ENCODE peak calls at places on chromosomes 11 and 22, in six cellular contexts. One of them, this sample, is unnamed.

GRCh38 chr22:45775569-45776312 is 104.1 kb downstream of the ATXN10 start:
- DNase-seq in fibroblast of the aortic adventitia: no peak
- DNase-seq in left ventricle myocardium inferior: no peak
- DNase-seq in HCT116: no peak
- DNase-seq in ovary: no peak
- DNase-seq in astrocyte of the spinal cord: no peak
- DNase-seq in this sample: no peak

GRCh38 chr11:11973361-11973800 is 35.0 kb downstream of the DKK3 start:
- DNase-seq in fibroblast of the aortic adventitia: peak; percentile 87
- DNase-seq in left ventricle myocardium inferior: peak; percentile 82
- DNase-seq in HCT116: no peak
- DNase-seq in ovary: peak; percentile 79
- DNase-seq in astrocyte of the spinal cord: peak; percentile 67
- DNase-seq in this sample: peak; percentile 54

GRCh38 chr22:26364066-26365015 is 64.7 kb upstream of the ASPHD2 start:
- DNase-seq in fibroblast of the aortic adventitia: peak; percentile 83
- DNase-seq in left ventricle myocardium inferior: peak; percentile 26
- DNase-seq in HCT116: peak; percentile 79
- DNase-seq in ovary: peak; percentile 20
- DNase-seq in astrocyte of the spinal cord: peak; percentile 76
- DNase-seq in this sample: peak; percentile 83

GRCh38 chr11:28834877-28835276 is 726.7 kb downstream of the METTL15 start:
- DNase-seq in fibroblast of the aortic adventitia: peak; percentile 86
- DNase-seq in left ventricle myocardium inferior: no peak
- DNase-seq in HCT116: no peak
- DNase-seq in ovary: no peak
- DNase-seq in astrocyte of the spinal cord: peak; percentile 88
- DNase-seq in this sample: peak; percentile 73

GRCh38 chr11:66857234-66857926 is 516 bp downstream of the LRFN4 start:
- DNase-seq in fibroblast of the aortic adventitia: no peak
- DNase-seq in left ventricle myocardium inferior: no peak
- DNase-seq in HCT116: no peak
- DNase-seq in ovary: no peak
- DNase-seq in astrocyte of the spinal cord: no peak
- DNase-seq in this sample: no peak

GRCh38 chr11:12358302-12359188 is 18.8 kb upstream of the PARVA start:
- DNase-seq in fibroblast of the aortic adventitia: no peak
- DNase-seq in left ventricle myocardium inferior: no peak
- DNase-seq in HCT116: no peak
- DNase-seq in ovary: no peak
- DNase-seq in astrocyte of the spinal cord: no peak
- DNase-seq in this sample: no peak

GRCh38 chr11:125429174-125429707 is 66.8 kb downstream of the FEZ1 start:
- DNase-seq in fibroblast of the aortic adventitia: peak; percentile 73
- DNase-seq in left ventricle myocardium inferior: peak; percentile 58
- DNase-seq in HCT116: peak; percentile 63
- DNase-seq in ovary: peak; percentile 62
- DNase-seq in astrocyte of the spinal cord: peak; percentile 50
- DNase-seq in this sample: peak; percentile 51

GRCh38 chr11:106062592-106062949 is 14.6 kb downstream of the KBTBD3 start:
- DNase-seq in fibroblast of the aortic adventitia: no peak
- DNase-seq in left ventricle myocardium inferior: no peak
- DNase-seq in HCT116: no peak
- DNase-seq in ovary: no peak
- DNase-seq in astrocyte of the spinal cord: no peak
- DNase-seq in this sample: no peak

GRCh38 chr22:30947821-30948454 is 20.6 kb downstream of the MORC2 start:
- DNase-seq in fibroblast of the aortic adventitia: peak; percentile 79
- DNase-seq in left ventricle myocardium inferior: no peak
- DNase-seq in HCT116: peak; percentile 16
- DNase-seq in ovary: no peak
- DNase-seq in astrocyte of the spinal cord: peak; percentile 64
- DNase-seq in this sample: peak; percentile 76

GRCh38 chr22:42375982-42376381 is 56.2 kb downstream of the NFAM1 start:
- DNase-seq in fibroblast of the aortic adventitia: no peak
- DNase-seq in left ventricle myocardium inferior: peak; percentile 31
- DNase-seq in HCT116: no peak
- DNase-seq in ovary: no peak
- DNase-seq in astrocyte of the spinal cord: no peak
- DNase-seq in this sample: no peak

GRCh38 chr11:100674212-100674611 is 12.9 kb upstream of the ARHGAP42 start:
- DNase-seq in fibroblast of the aortic adventitia: no peak
- DNase-seq in left ventricle myocardium inferior: no peak
- DNase-seq in HCT116: no peak
- DNase-seq in ovary: no peak
- DNase-seq in astrocyte of the spinal cord: no peak
- DNase-seq in this sample: no peak

GRCh38 chr11:17939542-17939941 is 73.3 kb downstream of the SERGEF start:
- DNase-seq in fibroblast of the aortic adventitia: no peak
- DNase-seq in left ventricle myocardium inferior: peak; percentile 23
- DNase-seq in HCT116: no peak
- DNase-seq in ovary: no peak
- DNase-seq in astrocyte of the spinal cord: no peak
- DNase-seq in this sample: no peak

GRCh38 chr11:118126082-118126838 is 26.4 kb downstream of the SCN4B start:
- DNase-seq in fibroblast of the aortic adventitia: no peak
- DNase-seq in left ventricle myocardium inferior: no peak
- DNase-seq in HCT116: peak; percentile 71
- DNase-seq in ovary: no peak
- DNase-seq in astrocyte of the spinal cord: no peak
- DNase-seq in this sample: no peak

GRCh38 chr22:27406389-27406861 is 395.1 kb downstream of the MN1 start:
- DNase-seq in fibroblast of the aortic adventitia: peak; percentile 23
- DNase-seq in left ventricle myocardium inferior: no peak
- DNase-seq in HCT116: no peak
- DNase-seq in ovary: no peak
- DNase-seq in astrocyte of the spinal cord: no peak
- DNase-seq in this sample: no peak

GRCh38 chr11:42996742-42997307 is 315.0 kb upstream of the API5 start:
- DNase-seq in fibroblast of the aortic adventitia: no peak
- DNase-seq in left ventricle myocardium inferior: peak; percentile 36
- DNase-seq in HCT116: no peak
- DNase-seq in ovary: no peak
- DNase-seq in astrocyte of the spinal cord: no peak
- DNase-seq in this sample: no peak

GRCh38 chr11:95445746-95446333 is 214.8 kb upstream of the SESN3 start:
- DNase-seq in fibroblast of the aortic adventitia: no peak
- DNase-seq in left ventricle myocardium inferior: no peak
- DNase-seq in HCT116: no peak
- DNase-seq in ovary: no peak
- DNase-seq in astrocyte of the spinal cord: no peak
- DNase-seq in this sample: no peak

GRCh38 chr11:502288-503178 is 4.5 kb downstream of the RNH1 start:
- DNase-seq in fibroblast of the aortic adventitia: no peak
- DNase-seq in left ventricle myocardium inferior: no peak
- DNase-seq in HCT116: no peak
- DNase-seq in ovary: peak; percentile 44
- DNase-seq in astrocyte of the spinal cord: no peak
- DNase-seq in this sample: no peak

GRCh38 chr11:35061516-35062440 is 77.2 kb upstream of the CD44 start:
- DNase-seq in fibroblast of the aortic adventitia: no peak
- DNase-seq in left ventricle myocardium inferior: no peak
- DNase-seq in HCT116: no peak
- DNase-seq in ovary: no peak
- DNase-seq in astrocyte of the spinal cord: no peak
- DNase-seq in this sample: peak; percentile 52

GRCh38 chr22:20956258-20957117 is 10.6 kb upstream of the AIFM3 start:
- DNase-seq in fibroblast of the aortic adventitia: peak; percentile 21
- DNase-seq in left ventricle myocardium inferior: no peak
- DNase-seq in HCT116: peak; percentile 73
- DNase-seq in ovary: no peak
- DNase-seq in astrocyte of the spinal cord: peak; percentile 31
- DNase-seq in this sample: no peak

GRCh38 chr22:45626198-45626651 is 45.4 kb upstream of the ATXN10 start:
- DNase-seq in fibroblast of the aortic adventitia: no peak
- DNase-seq in left ventricle myocardium inferior: no peak
- DNase-seq in HCT116: peak; percentile 87
- DNase-seq in ovary: no peak
- DNase-seq in astrocyte of the spinal cord: no peak
- DNase-seq in this sample: no peak

GRCh38 chr11:114195981-114196731 is 100.0 kb upstream of the NNMT start:
- DNase-seq in fibroblast of the aortic adventitia: peak; percentile 5
- DNase-seq in left ventricle myocardium inferior: no peak
- DNase-seq in HCT116: no peak
- DNase-seq in ovary: no peak
- DNase-seq in astrocyte of the spinal cord: no peak
- DNase-seq in this sample: no peak
- TF ChIP-seq CTCF in fibroblast of the aortic adventitia: no peak
- TF ChIP-seq CTCF in left ventricle myocardium inferior: no peak
- TF ChIP-seq CTCF in HCT116: no peak
- TF ChIP-seq CTCF in ovary: no peak
- TF ChIP-seq CTCF in astrocyte of the spinal cord: no peak
- TF ChIP-seq CTCF in this sample: no peak

DNA sequence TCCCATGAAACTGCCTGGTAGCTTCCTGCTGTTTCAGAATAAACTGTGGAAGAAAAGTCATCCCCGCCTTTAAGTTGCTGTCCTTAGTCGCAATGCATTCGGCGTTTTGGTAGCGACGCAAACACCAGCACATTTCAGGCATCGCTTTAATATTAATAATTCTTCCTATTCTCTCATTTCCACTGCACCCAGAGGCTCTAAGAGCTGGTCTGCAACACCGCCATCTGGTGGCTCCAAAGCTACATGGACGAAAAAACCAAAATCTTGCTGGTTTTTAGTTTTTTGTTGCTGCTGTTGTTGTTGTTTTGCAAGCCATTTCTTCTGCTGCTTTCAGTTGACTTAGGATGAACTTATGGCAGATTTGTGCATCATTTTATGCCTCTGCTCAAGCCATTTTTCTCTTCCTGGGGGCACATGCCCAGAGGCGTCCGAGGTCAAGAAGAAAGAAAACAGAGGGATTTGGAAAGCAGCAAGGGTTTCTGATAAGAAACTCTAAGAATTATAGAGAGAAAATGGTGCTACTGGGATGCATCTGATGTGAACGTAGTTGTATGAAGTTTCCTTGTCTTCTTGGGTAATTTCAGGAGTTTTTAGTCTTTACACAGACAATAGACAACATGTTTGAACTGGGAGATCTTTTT is 345.4 kb upstream of the KIRREL3 start:
- DNase-seq in fibroblast of the aortic adventitia: peak; percentile 18
- DNase-seq in left ventricle myocardium inferior: peak; percentile 18
- DNase-seq in HCT116: no peak
- DNase-seq in ovary: peak; percentile 18
- DNase-seq in astrocyte of the spinal cord: peak; percentile 22
- DNase-seq in this sample: peak; percentile 4
- H3K4me3 ChIP-seq in fibroblast of the aortic adventitia: no peak overlapping the region
- H3K4me3 ChIP-seq in left ventricle myocardium inferior: no peak overlapping the region
- H3K4me3 ChIP-seq in HCT116: no peak overlapping the region
- H3K4me3 ChIP-seq in ovary: no peak overlapping the region
- H3K4me3 ChIP-seq in astrocyte of the spinal cord: no peak overlapping the region
- H3K4me3 ChIP-seq in this sample: no peak overlapping the region

GRCh38 chr11:61571869-61572268 is 9.0 kb downstream of the SYT7 start:
- DNase-seq in fibroblast of the aortic adventitia: no peak
- DNase-seq in left ventricle myocardium inferior: no peak
- DNase-seq in HCT116: no peak
- DNase-seq in ovary: no peak
- DNase-seq in astrocyte of the spinal cord: no peak
- DNase-seq in this sample: no peak

GRCh38 chr11:61569701-61570100 is 11.2 kb downstream of the SYT7 start:
- DNase-seq in fibroblast of the aortic adventitia: no peak
- DNase-seq in left ventricle myocardium inferior: no peak
- DNase-seq in HCT116: no peak
- DNase-seq in ovary: no peak
- DNase-seq in astrocyte of the spinal cord: no peak
- DNase-seq in this sample: no peak

GRCh38 chr11:61571337-61571736 is 9.5 kb downstream of the SYT7 start:
- DNase-seq in fibroblast of the aortic adventitia: no peak
- DNase-seq in left ventricle myocardium inferior: no peak
- DNase-seq in HCT116: no peak
- DNase-seq in ovary: no peak
- DNase-seq in astrocyte of the spinal cord: no peak
- DNase-seq in this sample: no peak

GRCh38 chr11:61564936-61565696 is 15.8 kb downstream of the SYT7 start:
- DNase-seq in fibroblast of the aortic adventitia: no peak
- DNase-seq in left ventricle myocardium inferior: no peak
- DNase-seq in HCT116: no peak
- DNase-seq in ovary: no peak
- DNase-seq in astrocyte of the spinal cord: no peak
- DNase-seq in this sample: no peak

DNA sequence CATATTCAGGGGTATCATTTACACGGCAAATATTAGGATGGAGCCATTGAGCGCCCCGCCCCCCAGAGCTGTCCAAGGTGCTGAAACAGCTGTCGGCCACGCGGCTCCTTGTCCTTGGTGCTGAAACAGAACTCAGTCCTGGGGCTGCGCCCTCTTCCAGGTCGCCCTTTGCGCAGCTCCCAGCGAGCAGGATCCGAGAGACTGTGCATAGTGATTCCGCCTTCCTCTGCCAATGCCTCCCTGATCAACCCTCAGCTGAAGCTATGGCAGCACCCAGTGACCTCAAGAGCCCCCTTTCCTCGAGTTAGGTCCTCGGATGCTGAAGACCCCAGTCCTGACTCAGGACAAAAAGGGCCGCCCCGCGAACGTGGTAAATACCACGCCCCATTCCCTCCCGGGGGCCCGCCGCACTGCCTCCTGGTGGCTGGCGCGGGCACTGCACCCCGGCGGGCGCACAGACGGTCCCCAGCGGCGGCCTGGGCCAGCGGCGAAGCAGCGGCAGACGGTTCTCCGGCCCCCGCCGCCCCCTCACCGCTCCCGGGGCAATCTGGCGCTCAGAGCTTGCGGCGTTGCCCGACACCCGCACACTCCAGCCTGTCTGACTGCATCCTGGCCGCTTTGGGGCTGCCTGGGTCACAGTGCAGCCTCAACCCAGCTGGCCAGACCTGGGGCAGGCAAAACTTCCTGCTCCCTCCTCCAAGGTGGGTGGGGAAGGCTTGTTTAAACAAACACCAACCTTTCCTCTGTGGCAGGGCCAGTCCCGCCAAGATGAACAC is 13.4 kb downstream of the SYT7 start:
- DNase-seq in fibroblast of the aortic adventitia: peak; percentile 82
- DNase-seq in left ventricle myocardium inferior: peak; percentile 78
- DNase-seq in HCT116: peak; percentile 81
- DNase-seq in ovary: peak; percentile 88
- DNase-seq in astrocyte of the spinal cord: peak; percentile 58
- DNase-seq in this sample: peak; percentile 83
- TF ChIP-seq CTCF in fibroblast of the aortic adventitia: peak; percentile 54
- TF ChIP-seq CTCF in left ventricle myocardium inferior: peak; percentile 58
- TF ChIP-seq CTCF in HCT116: peak; percentile 94
- TF ChIP-seq CTCF in ovary: no peak
- TF ChIP-seq CTCF in astrocyte of the spinal cord: peak; percentile 38
- TF ChIP-seq CTCF in this sample: peak; percentile 52

GRCh38 chr22:36406721-36407120 is 19.0 kb upstream of the MYH9 start:
- DNase-seq in fibroblast of the aortic adventitia: no peak
- DNase-seq in left ventricle myocardium inferior: no peak
- DNase-seq in HCT116: no peak
- DNase-seq in ovary: no peak
- DNase-seq in astrocyte of the spinal cord: no peak
- DNase-seq in this sample: no peak

GRCh38 chr22:36404436-36404835 is 16.7 kb upstream of the MYH9 start:
- DNase-seq in fibroblast of the aortic adventitia: no peak
- DNase-seq in left ventricle myocardium inferior: no peak
- DNase-seq in HCT116: no peak
- DNase-seq in ovary: no peak
- DNase-seq in astrocyte of the spinal cord: no peak
- DNase-seq in this sample: no peak

GRCh38 chr22:36406139-36406538 is 18.4 kb upstream of the MYH9 start:
- DNase-seq in fibroblast of the aortic adventitia: no peak
- DNase-seq in left ventricle myocardium inferior: no peak
- DNase-seq in HCT116: no peak
- DNase-seq in ovary: no peak
- DNase-seq in astrocyte of the spinal cord: no peak
- DNase-seq in this sample: no peak

GRCh38 chr22:36405671-36406070 is 17.9 kb upstream of the MYH9 start:
- DNase-seq in fibroblast of the aortic adventitia: no peak
- DNase-seq in left ventricle myocardium inferior: no peak
- DNase-seq in HCT116: no peak
- DNase-seq in ovary: no peak
- DNase-seq in astrocyte of the spinal cord: no peak
- DNase-seq in this sample: peak; percentile 66

GRCh38 chr22:36405221-36405631 is 17.5 kb upstream of the MYH9 start:
- DNase-seq in fibroblast of the aortic adventitia: no peak
- DNase-seq in left ventricle myocardium inferior: no peak
- DNase-seq in HCT116: no peak
- DNase-seq in ovary: no peak
- DNase-seq in astrocyte of the spinal cord: no peak
- DNase-seq in this sample: no peak
- H3K4me3 ChIP-seq in fibroblast of the aortic adventitia: no peak overlapping the region
- H3K4me3 ChIP-seq in left ventricle myocardium inferior: no peak overlapping the region
- H3K4me3 ChIP-seq in HCT116: no peak overlapping the region
- H3K4me3 ChIP-seq in ovary: no peak overlapping the region
- H3K4me3 ChIP-seq in astrocyte of the spinal cord: no peak overlapping the region
- H3K4me3 ChIP-seq in this sample: no peak overlapping the region

This sample was measured in fibroblast of villous mesenchyme.